ENCODE peak calls at places on chromosome 21, in eight cellular contexts. J is GM12865, I is upper lobe of right lung, R is HT1080, T is right lobe of liver, E is spleen, C is fibroblast of pulmonary artery, Z is fibroblast of lung. W is an unnamed sample.

GRCh38 chr21:38908537-38908936 is 102.8 kb downstream of the ETS2 start:
- DNase-seq in J (no peak), I (no peak), R (no peak), T (no peak), E (no peak), C (no peak), Z (no peak), W (no peak)

GRCh38 chr21:44415073-44416025 is 40.0 kb upstream of the LRRC3 start:
- DNase-seq in J (no peak), I (peak), R (no peak), T (peak), E (peak), C (no peak), Z (no peak), W (no peak)

GRCh38 chr21:25625036-25625435 is 14.0 kb upstream of the JAM2 start:
- DNase-seq in J (no peak), I (no peak), R (no peak), T (no peak), E (no peak), C (peak), Z (peak), W (no peak)

GRCh38 chr21:34935452-34935851 is 113.7 kb downstream of the RUNX1 start:
- DNase-seq in J (no peak), I (no peak), R (peak), T (no peak), E (no peak), C (no peak), Z (peak), W (peak)

GRCh38 chr21:27513016-27513415 is 546.1 kb upstream of the ADAMTS5 start:
- DNase-seq in J (no peak), I (no peak), R (no peak), T (no peak), E (no peak), C (peak), Z (peak), W (no peak)

GRCh38 chr21:29376556-29376955 is 77.8 kb downstream of the BACH1 start:
- DNase-seq in J (peak), I (peak), R (peak), T (peak), E (peak), C (peak), Z (no peak), W (peak)

GRCh38 chr21:37266515-37267221 is 466 bp downstream of the VPS26C start:
- DNase-seq in J (no peak), I (peak), R (peak), T (peak), E (peak), C (peak), Z (peak), W (peak)

GRCh38 chr21:44265734-44266270 is 4.1 kb upstream of the DNMT3L start:
- DNase-seq in J (no peak), I (no peak), R (no peak), T (no peak), E (peak), C (no peak), Z (no peak), W (no peak)

GRCh38 chr21:44989943-44990780 is 50.3 kb downstream of the SLX9 start:
- DNase-seq in J (no peak), I (no peak), R (no peak), T (peak), E (peak), C (no peak), Z (no peak), W (no peak)

GRCh38 chr21:45765375-45765774 is 121.8 kb downstream of the PCBP3 start:
- DNase-seq in J (no peak), I (no peak), R (no peak), T (no peak), E (peak), C (no peak), Z (no peak), W (no peak)

GRCh38 chr21:14734191-14734590 is 188.1 kb upstream of the SAMSN1 start:
- DNase-seq in J (peak), I (no peak), R (peak), T (no peak), E (no peak), C (no peak), Z (no peak), W (no peak)

GRCh38 chr21:35015435-35016024 is 33.6 kb downstream of the RUNX1 start:
- DNase-seq in J (no peak), I (no peak), R (no peak), T (no peak), E (no peak), C (no peak), Z (no peak), W (no peak)

GRCh38 chr21:41481191-41481590 is 26.8 kb downstream of the TMPRSS2 start:
- DNase-seq in J (no peak), I (no peak), R (no peak), T (no peak), E (no peak), C (peak), Z (peak), W (peak)

GRCh38 chr21:41503331-41503730 is 4.6 kb downstream of the TMPRSS2 start:
- DNase-seq in J (no peak), I (no peak), R (no peak), T (no peak), E (no peak), C (no peak), Z (no peak), W (no peak)

GRCh38 chr21:16070207-16070651 is 340.4 kb downstream of the USP25 start:
- DNase-seq in J (no peak), I (no peak), R (no peak), T (no peak), E (no peak), C (no peak), Z (peak), W (no peak)

GRCh38 chr21:23522750-23523149 is 2084.5 kb downstream of the MRPL39 start:
- DNase-seq in J (no peak), I (no peak), R (no peak), T (no peak), E (no peak), C (no peak), Z (no peak), W (no peak)

GRCh38 chr21:46199436-46200373 is 15.4 kb upstream of the SPATC1L start:
- DNase-seq in J (no peak), I (peak), R (no peak), T (no peak), E (no peak), C (no peak), Z (no peak), W (peak)

GRCh38 chr21:44969965-44970755 is 30.3 kb downstream of the SLX9 start:
- DNase-seq in J (no peak), I (no peak), R (no peak), T (no peak), E (peak), C (peak), Z (peak), W (peak)

GRCh38 chr21:45115141-45115540 is 40.8 kb downstream of the ADARB1 start:
- DNase-seq in J (no peak), I (peak), R (no peak), T (no peak), E (peak), C (no peak), Z (no peak), W (no peak)

GRCh38 chr21:41032536-41032935 is 135.4 kb upstream of the BACE2 start:
- DNase-seq in J (no peak), I (no peak), R (peak), T (no peak), E (no peak), C (no peak), Z (peak), W (no peak)

GRCh38 chr21:35525443-35525842 is 476.3 kb upstream of the RUNX1 start:
- DNase-seq in J (no peak), I (no peak), R (peak), T (no peak), E (no peak), C (no peak), Z (no peak), W (no peak)

GRCh38 chr21:15414057-15414456 is 315.7 kb upstream of the USP25 start:
- DNase-seq in J (peak), I (no peak), R (no peak), T (no peak), E (no peak), C (no peak), Z (no peak), W (no peak)

GRCh38 chr21:15659768-15660423 is 69.9 kb upstream of the USP25 start:
- DNase-seq in J (no peak), I (no peak), R (no peak), T (no peak), E (no peak), C (no peak), Z (no peak), W (no peak)

W was measured in mesenchymal stem cell.